ENCODE peak calls at places on chromosomes 6 and 20, in seven cellular contexts. M is HCT116, D is endothelial cell of umbilical vein, J is H1, K is HepG2, Y is GM12878, L is K562. X is an unnamed sample.

GRCh38 chr6:57182017-57182432 is 9.9 kb downstream of the BAG2 start:
- DNase-seq in M (no peak), D (no peak), J (no peak), K (no peak), Y (no peak), L (no peak), X (no peak)

GRCh38 chr6:130603391-130603790 is 223.8 kb upstream of the SMLR1 start:
- DNase-seq in M (no peak), D (peak), J (no peak), K (no peak), Y (no peak), L (no peak), X (no peak)

GRCh38 chr6:11093065-11093590 is 506 bp upstream of the SMIM13 start:
- DNase-seq in M (no peak), D (no peak), J (no peak), K (no peak), Y (no peak), L (no peak), X (no peak)

GRCh38 chr6:111399600-111399999 is 83.4 kb downstream of the REV3L start:
- DNase-seq in M (no peak), D (no peak), J (no peak), K (no peak), Y (no peak), L (no peak), X (no peak)

GRCh38 chr20:44409132-44409600 is 53.7 kb downstream of the HNF4A start:
- DNase-seq in M (no peak), D (no peak), J (no peak), K (no peak), Y (no peak), L (no peak), X (no peak)

GRCh38 chr6:109308018-109308492 is 74.2 kb downstream of the CD164 start:
- DNase-seq in M (no peak), D (no peak), J (no peak), K (peak), Y (no peak), L (peak), X (no peak)

GRCh38 chr20:33832113-33832853 is 21.1 kb downstream of the CHMP4B start:
- DNase-seq in M (no peak), D (peak), J (no peak), K (no peak), Y (no peak), L (no peak), X (peak)

GRCh38 chr6:29976253-29976587 is 33.9 kb downstream of the HLA-A start:
- DNase-seq in M (no peak), D (no peak), J (no peak), K (no peak), Y (no peak), L (no peak), X (no peak)

GRCh38 chr6:158417760-158418098 is 105.5 kb downstream of the TULP4 start:
- DNase-seq in M (no peak), D (peak), J (no peak), K (no peak), Y (no peak), L (no peak), X (no peak)

GRCh38 chr6:158415666-158416065 is 103.4 kb downstream of the TULP4 start:
- DNase-seq in M (no peak), D (no peak), J (no peak), K (no peak), Y (no peak), L (no peak), X (no peak)

GRCh38 chr6:158419339-158419909 is 107.2 kb downstream of the TULP4 start:
- DNase-seq in M (no peak), D (no peak), J (no peak), K (no peak), Y (no peak), L (no peak), X (no peak)

GRCh38 chr6:158416841-158417759 is 104.8 kb downstream of the TULP4 start:
- DNase-seq in M (no peak), D (no peak), J (no peak), K (no peak), Y (no peak), L (no peak), X (no peak)

GRCh38 chr6:158418501-158418900 is 106.2 kb downstream of the TULP4 start:
- DNase-seq in M (no peak), D (no peak), J (no peak), K (no peak), Y (no peak), L (no peak), X (no peak)
- TF ChIP-seq POLR2AphosphoS5 in M (no peak), D (no peak), J (no peak), K (no peak), Y (no peak), L (no peak), X (no peak)

DNA sequence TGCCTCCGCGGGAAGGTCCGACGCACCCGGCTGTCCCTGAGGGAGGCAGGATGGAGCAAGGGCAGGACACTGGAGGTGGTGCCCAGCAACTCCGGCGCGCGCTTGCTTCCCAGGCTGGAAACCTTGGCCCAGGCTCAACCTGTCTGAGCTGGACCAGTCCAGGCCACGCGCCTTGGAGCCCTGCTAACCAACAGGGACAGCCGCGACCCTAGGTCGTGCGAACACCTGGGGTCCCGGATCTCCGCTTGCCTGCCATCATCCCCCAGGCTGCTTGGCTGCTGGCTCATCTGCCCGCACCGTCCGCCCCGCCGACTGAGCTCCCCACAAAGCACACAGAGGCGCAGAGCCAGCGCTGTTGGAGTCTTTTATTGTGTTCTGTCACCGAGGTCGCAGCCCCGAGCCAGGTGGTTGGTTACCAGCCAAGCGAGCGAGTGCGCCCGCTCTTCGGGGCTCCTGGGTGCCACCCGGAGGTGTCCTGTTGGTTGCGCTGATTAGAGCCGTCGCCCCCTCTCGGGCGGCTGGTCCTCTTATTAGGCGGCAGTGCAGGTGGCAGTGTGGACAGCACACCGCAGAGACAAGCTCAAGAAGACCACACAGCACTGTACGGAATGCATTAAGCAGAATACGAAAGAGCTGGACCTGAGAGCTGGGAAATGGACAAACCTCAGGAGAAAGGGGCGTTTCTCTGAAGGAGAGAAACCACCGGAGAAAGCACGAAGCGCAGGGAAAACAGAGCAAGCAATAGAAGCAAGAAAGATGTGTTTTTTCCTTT is 3.8 kb downstream of the COL12A1 start:
- DNase-seq in M (no peak), D (peak), J (no peak), K (no peak), Y (no peak), L (no peak), X (no peak)
- TF ChIP-seq EZH2 in M (no peak), D (no peak), J (peak), K (no peak), Y (no peak), L (no peak), X (no peak)

GRCh38 chr20:10634190-10634589 is 39.6 kb downstream of the JAG1 start:
- DNase-seq in M (no peak), D (no peak), J (no peak), K (no peak), Y (no peak), L (no peak), X (no peak)

GRCh38 chr20:10635476-10636208 is 38.2 kb downstream of the JAG1 start:
- DNase-seq in M (no peak), D (no peak), J (no peak), K (no peak), Y (no peak), L (no peak), X (no peak)

GRCh38 chr20:10636326-10636818 is 37.4 kb downstream of the JAG1 start:
- DNase-seq in M (no peak), D (peak), J (no peak), K (peak), Y (no peak), L (no peak), X (no peak)

GRCh38 chr20:10633708-10634107 is 40.1 kb downstream of the JAG1 start:
- DNase-seq in M (no peak), D (no peak), J (no peak), K (no peak), Y (no peak), L (no peak), X (no peak)

DNA sequence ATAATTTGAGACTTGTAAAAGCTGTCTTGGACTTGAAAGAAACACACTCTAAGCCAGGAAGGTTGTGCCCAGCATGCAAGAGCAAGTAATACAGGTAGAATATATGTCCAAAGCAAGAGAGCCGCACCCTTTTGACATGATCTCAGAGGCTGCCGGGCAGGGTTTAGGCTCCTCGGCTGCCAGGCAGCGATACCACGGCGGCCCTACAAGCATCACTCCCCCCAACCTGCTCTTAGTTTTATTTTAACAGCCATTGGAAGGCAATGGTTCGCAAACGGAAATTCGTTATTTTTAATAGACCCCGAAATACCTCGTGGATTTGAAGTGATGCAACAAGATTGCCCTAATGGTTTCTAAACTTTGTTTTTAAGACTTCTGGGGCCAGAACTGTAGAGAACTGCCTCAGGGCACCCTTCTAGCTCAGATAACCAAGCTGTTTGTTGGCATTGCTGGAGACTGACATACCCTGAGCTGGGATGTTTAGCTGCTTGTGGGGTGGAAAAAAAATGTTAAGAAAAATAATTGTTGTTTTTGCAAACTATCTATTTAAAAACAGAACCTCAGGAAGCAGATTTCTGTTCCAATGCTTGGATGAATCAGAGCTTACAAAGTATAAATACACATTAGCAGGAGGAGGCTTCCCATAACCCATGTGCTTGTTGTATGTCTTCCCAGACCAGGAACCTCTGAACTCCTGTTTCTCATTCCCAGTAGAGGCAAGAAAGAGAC is 39.0 kb downstream of the JAG1 start:
- DNase-seq in M (no peak), D (peak), J (no peak), K (no peak), Y (no peak), L (no peak), X (peak)
- H3K9ac ChIP-seq in M (no peak), D (no peak), J (no peak), K (no peak), Y (no peak), L (no peak), X (peak)

GRCh38 chr6:77796824-77797809 is 144.3 kb downstream of the MEI4 start:
- DNase-seq in M (no peak), D (no peak), J (no peak), K (peak), Y (no peak), L (no peak), X (no peak)
- TF ChIP-seq POLR2AphosphoS5 in M (no peak), D (no peak), J (no peak), K (no peak), Y (no peak), L (no peak), X (no peak)

GRCh38 chr6:48891308-48891707 is 571.7 kb downstream of the MMUT start:
- DNase-seq in M (no peak), D (no peak), J (no peak), K (no peak), Y (no peak), L (no peak), X (no peak)

GRCh38 chr6:48894469-48894868 is 568.6 kb downstream of the MMUT start:
- DNase-seq in M (no peak), D (no peak), J (no peak), K (no peak), Y (no peak), L (no peak), X (no peak)

GRCh38 chr6:48893048-48893447 is 570.0 kb downstream of the MMUT start:
- DNase-seq in M (no peak), D (no peak), J (no peak), K (no peak), Y (no peak), L (no peak), X (no peak)

GRCh38 chr6:48889429-48889828 is 573.6 kb downstream of the MMUT start:
- DNase-seq in M (no peak), D (no peak), J (no peak), K (no peak), Y (no peak), L (no peak), X (no peak)
- TF ChIP-seq EZH2 in M (no peak), D (no peak), J (no peak), K (no peak), Y (no peak), L (no peak), X (no peak)

GRCh38 chr6:139142267-139142666 is 7.4 kb downstream of the HECA start:
- DNase-seq in M (no peak), D (no peak), J (no peak), K (no peak), Y (no peak), L (no peak), X (no peak)
- H3K9ac ChIP-seq in M (no peak), D (no peak), J (no peak), K (no peak), Y (no peak), L (no peak), X (no peak)

GRCh38 chr20:62832951-62833391 is 16.1 kb downstream of the COL9A3 start:
- DNase-seq in M (no peak), D (no peak), J (no peak), K (no peak), Y (no peak), L (no peak), X (no peak)

GRCh38 chr20:62831361-62831788 is 14.5 kb downstream of the COL9A3 start:
- DNase-seq in M (no peak), D (no peak), J (no peak), K (no peak), Y (no peak), L (no peak), X (no peak)

GRCh38 chr20:62830821-62831220 is 14.0 kb downstream of the COL9A3 start:
- DNase-seq in M (no peak), D (no peak), J (no peak), K (no peak), Y (no peak), L (peak), X (no peak)

GRCh38 chr20:62831854-62832211 is 15.0 kb downstream of the COL9A3 start:
- DNase-seq in M (no peak), D (no peak), J (no peak), K (peak), Y (no peak), L (no peak), X (no peak)

DNA sequence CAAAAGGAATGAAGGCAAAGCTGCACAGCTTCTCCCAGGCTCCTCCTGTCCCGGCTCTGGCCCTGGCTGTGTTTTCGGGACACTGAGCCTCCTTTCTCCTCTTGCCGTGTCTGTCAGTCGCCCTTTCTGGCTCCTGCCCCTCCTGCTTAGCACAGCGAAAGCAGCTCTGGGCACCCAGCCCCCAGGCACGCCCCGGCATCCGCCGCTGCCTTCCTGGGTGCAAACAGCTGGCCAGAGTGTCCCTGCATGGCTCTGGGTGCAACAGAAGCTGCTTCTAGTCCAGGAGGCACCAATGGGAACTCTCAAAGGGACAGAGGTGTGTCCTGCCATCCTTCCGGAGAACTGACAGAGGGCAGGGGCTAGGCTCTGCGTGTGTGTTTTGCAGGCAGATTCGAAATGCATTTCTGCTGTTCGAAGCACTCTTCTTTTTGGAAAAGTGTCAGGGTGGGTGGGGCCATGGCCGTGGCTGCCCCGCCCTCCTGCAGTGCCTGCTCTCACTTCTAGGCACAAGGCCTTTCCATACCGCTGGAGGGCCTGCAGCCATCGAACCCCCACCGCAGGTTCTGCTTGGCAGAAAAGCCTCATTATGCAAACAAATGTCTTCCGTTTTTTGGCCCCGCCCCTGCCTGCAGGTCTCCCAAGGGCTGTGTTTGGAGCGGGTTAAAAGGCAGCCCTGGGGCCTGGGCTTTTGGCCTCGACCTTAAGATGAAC is 15.5 kb downstream of the COL9A3 start:
- DNase-seq in M (peak), D (no peak), J (no peak), K (no peak), Y (peak), L (peak), X (peak)
- TF ChIP-seq POLR2AphosphoS5 in M (peak), D (no peak), J (no peak), K (no peak), Y (no peak), L (no peak), X (peak)

GRCh38 chr20:4457566-4458543 is 263.9 kb upstream of the PRND start:
- DNase-seq in M (peak), D (no peak), J (peak), K (no peak), Y (no peak), L (no peak), X (no peak)
- TF ChIP-seq EZH2 in M (no peak), D (no peak), J (no peak), K (no peak), Y (no peak), L (no peak), X (no peak)